ENCODE peak calls at places on chromosomes 1 and 21, in seven cellular contexts. U is PC-9, T is coronary artery, M is body of pancreas, H is AG10803, I is neural progenitor cell, G is uterus. J is an unnamed sample.

GRCh38 chr21:34181418-34181817 is 108.0 kb downstream of the MRPS6 start:
- DNase-seq in U (no peak), M (no peak), T (no peak), G (no peak), H (no peak), I (no peak), J (no peak)

GRCh38 chr1:21152423-21153100 is 24.1 kb downstream of the EIF4G3 start:
- DNase-seq in G (no peak), U (no peak), H (no peak), I (no peak), T (no peak), M (no peak), J (no peak)

GRCh38 chr1:113118266-113118665 is 45.3 kb downstream of the LRIG2 start:
- DNase-seq in G (no peak), H (no peak), U (no peak), T (no peak), M (no peak), I (no peak), J (no peak)

GRCh38 chr21:32140212-32141008 is 138.4 kb downstream of the MIS18A start:
- DNase-seq in H (peak), I (no peak), T (no peak), M (no peak), U (no peak), G (no peak), J (no peak)

GRCh38 chr1:156664949-156665411 is 12.2 kb downstream of the NES start:
- DNase-seq in T (no peak), G (peak), I (peak), M (no peak), H (no peak), U (no peak), J (no peak)

GRCh38 chr1:165495811-165496143 is 48.0 kb upstream of the LRRC52 start:
- DNase-seq in H (no peak), G (no peak), T (no peak), I (no peak), M (no peak), U (no peak), J (no peak)

GRCh38 chr1:53187371-53187770 is 9.3 kb upstream of the CPT2 start:
- DNase-seq in U (no peak), H (no peak), I (no peak), M (no peak), T (no peak), G (no peak), J (no peak)

GRCh38 chr21:37767984-37768383 is 148.3 kb downstream of the KCNJ6 start:
- DNase-seq in T (no peak), H (peak), U (no peak), I (no peak), G (no peak), M (no peak), J (no peak)

GRCh38 chr1:61825398-61825797 is 83.1 kb downstream of the PATJ start:
- DNase-seq in M (no peak), I (no peak), H (peak), U (no peak), G (no peak), T (no peak), J (peak)

GRCh38 chr1:4124631-4125145 is 224.6 kb upstream of the C1orf174 start:
- DNase-seq in T (no peak), G (no peak), U (no peak), H (no peak), M (no peak), I (no peak), J (no peak)

GRCh38 chr1:94707321-94708298 is 112.5 kb upstream of the SLC44A3 start:
- DNase-seq in U (no peak), T (no peak), M (peak), G (peak), I (no peak), H (peak), J (no peak)

GRCh38 chr1:3688356-3688755 is 36.0 kb downstream of the TP73 start:
- DNase-seq in U (no peak), I (peak), T (no peak), M (no peak), H (no peak), G (no peak), J (no peak)

GRCh38 chr1:232431748-232432147 is 198.2 kb downstream of the SIPA1L2 start:
- DNase-seq in T (no peak), I (no peak), H (no peak), G (no peak), M (no peak), U (no peak), J (no peak)

GRCh38 chr1:93441589-93441988 is 6.3 kb upstream of the FNBP1L start:
- DNase-seq in M (no peak), G (no peak), T (no peak), H (no peak), U (no peak), I (no peak), J (no peak)

GRCh38 chr1:201884472-201884871 is 4.2 kb upstream of the SHISA4 start:
- DNase-seq in I (no peak), H (no peak), T (no peak), G (no peak), U (no peak), M (peak), J (no peak)

GRCh38 chr1:165854101-165854845 is 26.9 kb downstream of the UCK2 start:
- DNase-seq in M (no peak), H (peak), G (no peak), I (peak), U (peak), T (no peak), J (peak)

GRCh38 chr1:112388436-112388835 is 7.6 kb upstream of the CTTNBP2NL start:
- DNase-seq in H (peak), T (no peak), G (peak), M (no peak), U (peak), I (no peak), J (peak)

GRCh38 chr1:167631987-167632680 is 2.1 kb downstream of the RCSD1 start:
- DNase-seq in H (no peak), U (no peak), G (no peak), I (no peak), M (no peak), T (no peak), J (no peak)

GRCh38 chr1:59414406-59415133 is 117.7 kb downstream of the FGGY start:
- DNase-seq in U (no peak), T (no peak), I (no peak), H (peak), M (no peak), G (no peak), J (peak)

GRCh38 chr21:39504230-39504629 is 52.5 kb downstream of the SH3BGR start:
- DNase-seq in I (no peak), U (no peak), H (no peak), M (peak), G (no peak), T (no peak), J (no peak)

GRCh38 chr21:46168659-46169386 is 13.4 kb upstream of the FTCD start:
- DNase-seq in T (peak), U (no peak), I (no peak), H (no peak), M (no peak), G (no peak), J (no peak)

GRCh38 chr1:34409689-34410229 is 233.1 kb downstream of the C1orf94 start:
- DNase-seq in T (no peak), H (no peak), G (no peak), U (no peak), M (no peak), I (no peak), J (no peak)

GRCh38 chr1:234326493-234327366 is 46.5 kb upstream of the COA6 start:
- DNase-seq in I (peak), G (no peak), T (no peak), M (peak), U (no peak), H (peak), J (peak)

GRCh38 chr1:209870151-209870831 is 42.5 kb downstream of the UTP25 start:
- DNase-seq in H (peak), G (no peak), M (no peak), I (no peak), T (no peak), U (no peak), J (no peak)

GRCh38 chr1:67630438-67631045 is 54.5 kb upstream of the GADD45A start:
- DNase-seq in I (no peak), M (no peak), T (no peak), H (no peak), G (no peak), U (peak), J (no peak)

GRCh38 chr1:44985747-44986359 is 542 bp downstream of the EIF2B3 start:
- DNase-seq in I (no peak), T (no peak), G (no peak), M (no peak), U (no peak), H (no peak), J (no peak)

GRCh38 chr1:207910678-207911354 is at the start of gene CD34:
- DNase-seq in G (peak), U (no peak), T (no peak), H (no peak), M (no peak), I (peak), J (no peak)

GRCh38 chr21:27134513-27134912 is 167.6 kb upstream of the ADAMTS5 start:
- DNase-seq in G (no peak), M (no peak), U (no peak), I (no peak), T (no peak), H (peak), J (peak)

GRCh38 chr1:71587961-71588360 is 507.1 kb upstream of the ZRANB2 start:
- DNase-seq in T (no peak), I (peak), M (no peak), U (no peak), G (no peak), H (peak), J (peak)

GRCh38 chr1:186374313-186375151 is 521 bp downstream of the TPR start:
- DNase-seq in H (peak), I (peak), M (peak), T (no peak), U (peak), G (no peak), J (no peak)

GRCh38 chr21:39633043-39633442 is 20.3 kb downstream of the B3GALT5 start:
- DNase-seq in T (peak), U (peak), M (no peak), G (no peak), I (no peak), H (peak), J (peak)

GRCh38 chr1:227937531-227938145 is 10.1 kb downstream of the WNT9A start:
- DNase-seq in H (no peak), I (no peak), G (no peak), U (no peak), T (no peak), M (no peak), J (no peak)

GRCh38 chr1:97730271-97730670 is 190.6 kb downstream of the DPYD start:
- DNase-seq in T (no peak), M (no peak), I (no peak), U (no peak), H (no peak), G (no peak), J (no peak)

GRCh38 chr1:12202190-12202497 is 27.7 kb upstream of the VPS13D start:
- DNase-seq in U (no peak), I (no peak), G (no peak), H (no peak), M (no peak), T (no peak), J (no peak)

GRCh38 chr1:21295059-21295401 is 4.8 kb upstream of the ECE1 start:
- DNase-seq in I (no peak), T (no peak), G (no peak), M (no peak), H (no peak), U (peak), J (no peak)

GRCh38 chr1:71494163-71494562 is 413.3 kb upstream of the ZRANB2 start:
- DNase-seq in G (no peak), U (no peak), H (peak), I (no peak), M (no peak), T (no peak), J (no peak)

GRCh38 chr1:178464566-178464965 is 32.2 kb downstream of the CLEC20A start:
- DNase-seq in M (no peak), H (no peak), G (no peak), T (no peak), U (no peak), I (no peak), J (no peak)

GRCh38 chr1:30407862-30408580 is 315.4 kb downstream of the MATN1 start:
- DNase-seq in H (no peak), G (peak), I (no peak), T (peak), U (no peak), M (no peak), J (no peak)

GRCh38 chr21:43619344-43619743 is 39.9 kb downstream of the HSF2BP start:
- DNase-seq in G (no peak), T (no peak), U (no peak), M (no peak), H (no peak), I (no peak), J (no peak)

GRCh38 chr21:42526379-42526727 is 12.7 kb downstream of the SLC37A1 start:
- DNase-seq in M (peak), H (no peak), T (peak), I (no peak), G (no peak), U (no peak), J (no peak)

GRCh38 chr21:42524341-42525227 is 10.9 kb downstream of the SLC37A1 start:
- DNase-seq in U (no peak), G (peak), T (peak), H (peak), M (peak), I (peak), J (peak)

GRCh38 chr21:42525676-42526378 is 12.2 kb downstream of the SLC37A1 start:
- DNase-seq in T (peak), U (no peak), G (no peak), I (no peak), M (no peak), H (no peak), J (no peak)

GRCh38 chr21:42523941-42524340 is 10.3 kb downstream of the SLC37A1 start:
- DNase-seq in U (no peak), G (no peak), H (no peak), I (no peak), M (no peak), T (peak), J (no peak)

GRCh38 chr21:42525228-42525604 is 11.6 kb downstream of the SLC37A1 start:
- DNase-seq in U (no peak), G (no peak), M (no peak), H (no peak), T (peak), I (peak), J (no peak)
- H3K4me3 ChIP-seq in U (no peak), G (peak), M (no peak), H (no peak), T (peak), I (peak), J (no peak)

GRCh38 chr1:37946703-37947360 is at the start of gene INPP5B:
- DNase-seq in H (peak), U (peak), G (peak), I (peak), M (peak), T (peak), J (peak)
- TF ChIP-seq CTCF in H (no peak), U (no peak), G (peak), I (no peak), M (no peak), T (no peak), J (no peak)

GRCh38 chr1:36400514-36400824 is 2.8 kb upstream of the LSM10 start:
- DNase-seq in T (no peak), G (no peak), I (no peak), U (no peak), M (no peak), H (no peak), J (no peak)
- H3K4me3 ChIP-seq in T (no peak), G (no peak), I (peak), U (peak), M (no peak), H (peak), J (no peak)

DNA sequence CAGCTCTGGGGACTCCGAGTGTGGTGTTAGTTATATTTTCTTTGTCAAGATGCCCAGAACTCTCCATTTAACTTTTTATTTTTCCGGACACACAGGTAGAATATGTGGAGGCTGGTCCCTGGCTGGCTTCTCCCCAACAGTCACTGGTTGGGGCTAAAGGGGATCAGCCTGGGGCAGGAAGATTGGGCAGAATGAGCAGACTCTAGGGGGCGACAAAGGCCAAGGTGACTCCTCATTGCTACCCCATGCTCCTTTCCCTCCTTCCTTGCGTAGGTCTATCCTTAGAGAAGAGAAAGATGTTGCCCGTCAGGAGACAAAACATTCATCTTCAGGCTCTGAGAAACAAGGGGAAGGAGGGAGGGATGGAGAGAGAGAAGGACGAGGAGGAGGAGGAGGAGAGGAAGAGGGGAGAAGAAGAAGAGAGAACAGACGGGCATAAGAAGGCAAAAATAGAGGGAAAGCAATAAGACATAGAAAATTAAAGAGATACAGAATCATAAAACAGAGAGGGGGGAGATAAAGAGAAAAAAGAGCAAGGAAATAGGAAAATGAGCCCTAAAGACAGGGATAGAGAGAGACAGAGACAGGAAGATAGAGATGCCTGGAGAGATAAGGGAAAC is 89.9 kb downstream of the FOXD2 start:
- DNase-seq in H (peak), I (peak), G (no peak), M (peak), T (no peak), U (no peak), J (no peak)
- TF ChIP-seq CTCF in H (peak), I (peak), G (no peak), M (peak), T (no peak), U (peak), J (peak)

DNA sequence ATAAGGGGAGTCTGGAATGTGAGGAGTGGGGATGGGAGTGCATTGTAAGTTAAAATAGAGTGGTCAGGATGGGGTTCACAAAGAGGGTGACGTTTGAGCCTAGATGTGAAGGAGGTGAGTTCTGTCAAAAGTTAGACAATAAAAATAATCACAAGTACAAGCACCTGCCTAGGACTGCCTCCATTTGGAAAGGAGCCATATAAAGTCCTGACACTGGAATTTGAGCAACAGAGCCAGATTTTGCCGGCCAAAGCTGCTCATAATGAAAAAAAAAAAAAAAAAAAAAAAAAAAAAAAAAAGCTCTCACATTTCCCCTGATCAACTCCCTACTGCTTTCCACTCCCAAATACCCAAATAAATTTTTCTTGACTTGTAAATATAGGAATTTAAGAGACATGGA is 4.1 kb downstream of the PALMD start:
- DNase-seq in H (no peak), U (no peak), T (no peak), I (no peak), G (no peak), M (peak), J (no peak)
- H3K4me3 ChIP-seq in H (no peak), U (no peak), T (no peak), I (no peak), G (no peak), M (no peak), J (no peak)

DNA sequence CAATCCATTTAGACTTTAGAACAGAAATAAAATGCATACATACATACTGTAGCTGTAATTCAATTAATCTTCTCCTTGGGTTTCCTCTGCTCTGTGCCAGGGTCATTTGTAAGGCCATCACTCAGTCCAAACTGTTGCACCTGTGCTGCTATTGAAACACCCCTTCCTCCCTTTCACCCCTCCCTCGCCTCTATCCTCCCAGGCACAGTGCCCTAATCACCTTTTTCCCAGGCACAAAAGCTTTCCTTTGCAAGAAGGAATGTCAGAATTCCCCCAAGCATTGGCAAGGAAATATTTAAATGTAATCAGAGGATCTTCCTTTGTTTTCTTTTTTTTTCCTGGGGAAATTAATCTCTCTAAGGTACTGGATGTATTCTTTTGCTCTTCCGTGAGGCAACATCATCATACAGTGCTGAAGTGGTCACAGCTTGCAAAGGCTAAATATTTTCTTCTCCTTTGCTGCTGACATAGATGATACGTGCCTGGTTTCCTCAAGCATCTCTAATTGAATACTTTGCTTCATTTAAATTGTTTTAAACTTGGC is 339.3 kb upstream of the NR5A2 start:
- DNase-seq in I (peak), G (no peak), M (no peak), T (no peak), U (no peak), H (no peak), J (no peak)
- TF ChIP-seq CTCF in I (no peak), G (no peak), M (no peak), T (no peak), U (no peak), H (no peak), J (no peak)

DNA sequence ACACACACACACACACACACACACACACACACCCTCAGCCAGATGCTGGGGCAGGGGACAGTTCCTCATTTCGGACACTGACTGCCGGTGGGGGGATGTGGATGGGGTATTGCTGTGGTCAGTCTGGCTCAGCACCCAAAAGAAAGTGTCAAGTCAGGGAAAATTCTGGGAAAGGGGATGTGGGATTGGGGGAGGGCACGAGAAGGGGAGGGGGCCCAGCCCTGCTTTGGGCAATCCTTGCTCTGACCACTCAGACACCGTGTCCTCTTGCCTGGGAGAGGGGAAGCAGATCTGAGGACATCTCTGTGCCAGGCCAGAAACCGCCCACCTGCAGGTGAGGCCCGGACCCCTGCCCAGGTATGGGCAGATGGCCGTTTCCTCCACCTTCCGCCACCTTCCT is at the start of gene C1QC:
- DNase-seq in M (no peak), T (no peak), I (no peak), U (no peak), G (no peak), H (no peak), J (no peak)
- H3K4me3 ChIP-seq in M (no peak), T (peak), I (no peak), U (no peak), G (no peak), H (no peak), J (no peak)